ENCODE peak calls at places on chromosome 5, in four cellular contexts. I is H9, N is H7, C is cardiac muscle cell. O is an unnamed sample.

GRCh38 chr5:139863361-139863760 is 67.8 kb downstream of the PSD2 start:
- DNase-seq in I (no peak), N (no peak), C (peak; percentile 25), O (peak; percentile 61)

GRCh38 chr5:29122306-29122705 is 2071.2 kb upstream of the CDH6 start:
- DNase-seq in I (no peak), N (peak; percentile 3), C (no peak), O (no peak)

GRCh38 chr5:86565197-86565789 is 52.4 kb upstream of the COX7C start:
- DNase-seq in I (no peak), N (no peak), C (no peak), O (no peak)

GRCh38 chr5:177426566-177427210 is at the start of gene GRK6:
- DNase-seq in I (no peak), N (peak; percentile 100), C (no peak), O (peak; percentile 99)

GRCh38 chr5:147093138-147093537 is 141.7 kb upstream of the STK32A start:
- DNase-seq in I (no peak), N (no peak), C (peak; percentile 67), O (no peak)

GRCh38 chr5:171269717-171270116 is 39.3 kb upstream of the TLX3 start:
- DNase-seq in I (no peak), N (no peak), C (peak; percentile 60), O (no peak)

GRCh38 chr5:156753846-156754245 is 96.2 kb upstream of the PPP1R2B start:
- DNase-seq in I (no peak), N (no peak), C (no peak), O (no peak)

GRCh38 chr5:57033503-57033902 is 81.6 kb upstream of the MIER3 start:
- DNase-seq in I (no peak), N (no peak), C (no peak), O (no peak)

GRCh38 chr5:143636951-143637528 is 174.9 kb upstream of the HMHB1 start:
- DNase-seq in I (no peak), N (no peak), C (peak; percentile 53), O (no peak)

GRCh38 chr5:80917596-80917995 is 42.6 kb upstream of the RASGRF2 start:
- DNase-seq in I (no peak), N (no peak), C (no peak), O (no peak)

GRCh38 chr5:143061161-143061945 is 291.2 kb downstream of the ARHGAP26 start:
- DNase-seq in I (no peak), N (no peak), C (peak; percentile 37), O (no peak)

O was measured in frontal cortex.